ENCODE peak calls at places on chromosomes 4 and X, in five cellular contexts. One of them, this sample, is unnamed. For H3K4me1, the result is how much of the 10 kb centered on the place peaks cover.

GRCh38 chr4:127622923-127623754 is 9.6 kb upstream of the INTU start:
- DNase-seq in mesenchymal stem cell: no peak
- DNase-seq in fibroblast of lung: peak
- DNase-seq in heart left ventricle: no peak
- DNase-seq in GM23338: peak
- DNase-seq in this sample: no peak

GRCh38 chr4:172662113-172662512 is 506.5 kb upstream of the GALNT7 start:
- DNase-seq in mesenchymal stem cell: no peak
- DNase-seq in fibroblast of lung: no peak
- DNase-seq in heart left ventricle: no peak
- DNase-seq in GM23338: no peak
- DNase-seq in this sample: no peak

GRCh38 chrX:11724122-11725017 is 33.7 kb upstream of the MSL3 start:
- DNase-seq in mesenchymal stem cell: peak
- DNase-seq in fibroblast of lung: peak
- DNase-seq in heart left ventricle: no peak
- DNase-seq in GM23338: peak
- DNase-seq in this sample: no peak

GRCh38 chrX:41377624-41378023 is 43.7 kb downstream of the DDX3X start:
- DNase-seq in mesenchymal stem cell: peak
- DNase-seq in fibroblast of lung: peak
- DNase-seq in heart left ventricle: no peak
- DNase-seq in GM23338: no peak
- DNase-seq in this sample: no peak

GRCh38 chrX:130245441-130245840 is 23.3 kb downstream of the ZNF280C start:
- DNase-seq in mesenchymal stem cell: peak
- DNase-seq in fibroblast of lung: peak
- DNase-seq in heart left ventricle: no peak
- DNase-seq in GM23338: no peak
- DNase-seq in this sample: no peak

GRCh38 chr4:167452922-167453321 is 218.6 kb upstream of the SPOCK3 start:
- DNase-seq in mesenchymal stem cell: no peak
- DNase-seq in fibroblast of lung: no peak
- DNase-seq in heart left ventricle: no peak
- DNase-seq in GM23338: no peak
- DNase-seq in this sample: no peak

GRCh38 chr4:184590196-184590595 is 59.1 kb downstream of the CASP3 start:
- DNase-seq in mesenchymal stem cell: no peak
- DNase-seq in fibroblast of lung: no peak
- DNase-seq in heart left ventricle: no peak
- DNase-seq in GM23338: no peak
- DNase-seq in this sample: no peak

GRCh38 chr4:170853422-170854021 is 763.8 kb upstream of the AADAT start:
- DNase-seq in mesenchymal stem cell: peak
- DNase-seq in fibroblast of lung: peak
- DNase-seq in heart left ventricle: peak
- DNase-seq in GM23338: peak
- DNase-seq in this sample: peak

GRCh38 chr4:137198791-137199190 is 333.5 kb downstream of the PCDH18 start:
- DNase-seq in mesenchymal stem cell: no peak
- DNase-seq in fibroblast of lung: no peak
- DNase-seq in heart left ventricle: no peak
- DNase-seq in GM23338: no peak
- DNase-seq in this sample: no peak

GRCh38 chrX:9902651-9903050 is 64.5 kb upstream of the CLDN34 start:
- DNase-seq in mesenchymal stem cell: no peak
- DNase-seq in fibroblast of lung: peak
- DNase-seq in heart left ventricle: no peak
- DNase-seq in GM23338: no peak
- DNase-seq in this sample: no peak

GRCh38 chr4:177558995-177559394 is 116.8 kb upstream of the AGA start:
- DNase-seq in mesenchymal stem cell: no peak
- DNase-seq in fibroblast of lung: no peak
- DNase-seq in heart left ventricle: no peak
- DNase-seq in GM23338: peak
- DNase-seq in this sample: no peak

GRCh38 chr4:80989921-80990544 is 40.5 kb upstream of the BMP3 start:
- DNase-seq in mesenchymal stem cell: peak
- DNase-seq in fibroblast of lung: peak
- DNase-seq in heart left ventricle: no peak
- DNase-seq in GM23338: peak
- DNase-seq in this sample: peak

GRCh38 chr4:1237981-1238675 is 10.8 kb downstream of the CTBP1 start:
- DNase-seq in mesenchymal stem cell: no peak
- DNase-seq in fibroblast of lung: no peak
- DNase-seq in heart left ventricle: peak
- DNase-seq in GM23338: peak
- DNase-seq in this sample: no peak

GRCh38 chrX:103531002-103531401 is 11.7 kb upstream of the RAB40A start:
- DNase-seq in mesenchymal stem cell: no peak
- DNase-seq in fibroblast of lung: peak
- DNase-seq in heart left ventricle: no peak
- DNase-seq in GM23338: no peak
- DNase-seq in this sample: no peak

GRCh38 chrX:48702032-48702431 is 5.5 kb downstream of the SUV39H1 start:
- DNase-seq in mesenchymal stem cell: no peak
- DNase-seq in fibroblast of lung: no peak
- DNase-seq in heart left ventricle: no peak
- DNase-seq in GM23338: no peak
- DNase-seq in this sample: no peak

DNA sequence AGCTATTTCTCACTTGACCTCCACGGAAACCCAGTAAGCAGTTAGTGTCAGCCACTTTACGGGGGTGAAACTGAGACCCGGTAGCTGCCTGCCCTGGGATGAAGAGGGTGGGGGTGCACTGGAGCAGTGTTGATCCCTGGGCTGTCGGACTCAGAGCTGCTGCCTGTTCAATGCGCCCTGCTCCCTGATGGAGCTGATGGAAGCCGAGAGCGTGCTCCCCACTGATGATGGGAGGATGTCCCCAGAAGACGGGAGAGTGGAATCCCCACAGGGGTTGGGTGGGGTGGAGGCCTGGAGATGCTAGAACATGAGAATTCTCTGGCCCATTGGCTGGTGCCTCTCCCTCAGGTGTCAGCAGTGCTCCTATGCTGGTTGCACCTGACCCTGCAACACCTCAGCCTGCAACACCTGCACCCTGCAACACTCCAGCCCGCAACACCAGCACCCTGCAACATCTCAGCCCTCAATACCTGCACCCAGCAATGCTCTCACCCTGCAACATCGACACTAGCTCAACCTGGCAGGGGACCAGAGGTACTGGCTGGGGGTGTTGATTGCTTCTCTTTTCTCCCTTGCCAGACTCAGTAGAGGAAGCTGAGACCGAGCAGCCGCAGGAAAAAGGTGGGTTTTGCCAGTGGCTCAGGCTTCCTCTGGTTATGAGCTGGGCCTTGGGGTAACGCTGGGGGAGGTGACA is 25.7 kb downstream of the SH3TC1 start:
- DNase-seq in mesenchymal stem cell: no peak
- DNase-seq in fibroblast of lung: no peak
- DNase-seq in heart left ventricle: no peak
- DNase-seq in GM23338: no peak
- DNase-seq in this sample: no peak
- H3K4me1 ChIP-seq in mesenchymal stem cell: under half
- H3K4me1 ChIP-seq in fibroblast of lung: under half
- H3K4me1 ChIP-seq in heart left ventricle: under half
- H3K4me1 ChIP-seq in GM23338: under half
- H3K4me1 ChIP-seq in this sample: under half

GRCh38 chr4:4801013-4801412 is 58.5 kb upstream of the MSX1 start:
- DNase-seq in mesenchymal stem cell: no peak
- DNase-seq in fibroblast of lung: peak
- DNase-seq in heart left ventricle: no peak
- DNase-seq in GM23338: no peak
- DNase-seq in this sample: no peak
- H3K4me3 ChIP-seq in mesenchymal stem cell: no peak
- H3K4me3 ChIP-seq in fibroblast of lung: no peak
- H3K4me3 ChIP-seq in heart left ventricle: no peak
- H3K4me3 ChIP-seq in GM23338: no peak
- H3K4me3 ChIP-seq in this sample: no peak

GRCh38 chrX:40171513-40172168 is 73.9 kb upstream of the BCOR start:
- DNase-seq in mesenchymal stem cell: peak
- DNase-seq in fibroblast of lung: peak
- DNase-seq in heart left ventricle: no peak
- DNase-seq in GM23338: no peak
- DNase-seq in this sample: no peak
- H3K27ac ChIP-seq in mesenchymal stem cell: peak
- H3K27ac ChIP-seq in fibroblast of lung: peak
- H3K27ac ChIP-seq in heart left ventricle: peak
- H3K27ac ChIP-seq in GM23338: no peak
- H3K27ac ChIP-seq in this sample: no peak

DNA sequence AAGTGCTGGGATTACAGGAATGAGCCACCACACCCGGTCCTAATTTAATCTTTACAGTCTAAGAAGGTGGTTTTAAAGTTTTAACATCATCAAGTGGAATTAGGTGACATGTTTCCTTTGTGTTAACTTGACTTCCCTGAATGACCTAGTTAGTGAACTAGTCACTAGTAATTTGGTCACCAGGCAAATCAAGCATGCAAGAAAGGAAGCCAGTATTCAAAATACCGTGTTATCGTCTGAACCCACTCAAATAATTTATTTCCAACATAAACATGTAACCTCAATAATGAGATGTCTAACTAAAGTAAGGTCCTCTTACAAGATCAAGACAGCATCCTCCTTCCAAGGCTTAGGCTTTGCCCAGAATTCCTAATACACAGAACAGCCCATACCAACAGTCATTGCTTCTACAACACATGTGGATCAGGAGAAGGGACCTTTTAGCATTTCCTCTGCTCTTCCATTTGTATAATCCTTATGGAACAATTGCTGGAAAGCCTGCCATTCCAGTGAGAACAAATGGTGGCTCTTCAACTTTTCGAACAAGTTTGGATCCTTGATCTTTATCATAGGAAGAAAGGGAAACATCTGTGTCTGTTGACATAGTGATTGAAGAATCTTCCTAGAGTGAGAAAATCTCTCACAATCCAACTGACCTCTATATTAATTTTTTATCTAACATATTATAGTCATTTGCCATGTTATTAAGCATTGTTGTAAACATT is 97.2 kb downstream of the ANXA3 start:
- DNase-seq in mesenchymal stem cell: no peak
- DNase-seq in fibroblast of lung: peak
- DNase-seq in heart left ventricle: no peak
- DNase-seq in GM23338: no peak
- DNase-seq in this sample: no peak
- H3K4me1 ChIP-seq in mesenchymal stem cell: under half
- H3K4me1 ChIP-seq in fibroblast of lung: under half
- H3K4me1 ChIP-seq in heart left ventricle: under half
- H3K4me1 ChIP-seq in GM23338: under half
- H3K4me1 ChIP-seq in this sample: under half

GRCh38 chr4:75469896-75470295 is 44.3 kb downstream of the RCHY1 start:
- DNase-seq in mesenchymal stem cell: no peak
- DNase-seq in fibroblast of lung: no peak
- DNase-seq in heart left ventricle: no peak
- DNase-seq in GM23338: no peak
- DNase-seq in this sample: no peak
- H3K4me3 ChIP-seq in mesenchymal stem cell: no peak
- H3K4me3 ChIP-seq in fibroblast of lung: no peak
- H3K4me3 ChIP-seq in heart left ventricle: no peak
- H3K4me3 ChIP-seq in GM23338: no peak
- H3K4me3 ChIP-seq in this sample: no peak

GRCh38 chrX:72127332-72127731 is 4.4 kb downstream of the RTL5 start:
- DNase-seq in mesenchymal stem cell: no peak
- DNase-seq in fibroblast of lung: no peak
- DNase-seq in heart left ventricle: no peak
- DNase-seq in GM23338: no peak
- DNase-seq in this sample: no peak

GRCh38 chrX:72124540-72125201 is 7.0 kb downstream of the RTL5 start:
- DNase-seq in mesenchymal stem cell: no peak
- DNase-seq in fibroblast of lung: no peak
- DNase-seq in heart left ventricle: no peak
- DNase-seq in GM23338: no peak
- DNase-seq in this sample: no peak

GRCh38 chrX:72126539-72127140 is 5.1 kb downstream of the RTL5 start:
- DNase-seq in mesenchymal stem cell: peak
- DNase-seq in fibroblast of lung: peak
- DNase-seq in heart left ventricle: peak
- DNase-seq in GM23338: peak
- DNase-seq in this sample: peak

GRCh38 chrX:72125331-72126047 is 6.2 kb downstream of the RTL5 start:
- DNase-seq in mesenchymal stem cell: no peak
- DNase-seq in fibroblast of lung: no peak
- DNase-seq in heart left ventricle: no peak
- DNase-seq in GM23338: no peak
- DNase-seq in this sample: no peak

GRCh38 chrX:72126048-72126415 is 5.7 kb downstream of the RTL5 start:
- DNase-seq in mesenchymal stem cell: no peak
- DNase-seq in fibroblast of lung: no peak
- DNase-seq in heart left ventricle: no peak
- DNase-seq in GM23338: no peak
- DNase-seq in this sample: no peak
- H3K27ac ChIP-seq in mesenchymal stem cell: no peak
- H3K27ac ChIP-seq in fibroblast of lung: peak
- H3K27ac ChIP-seq in heart left ventricle: peak
- H3K27ac ChIP-seq in GM23338: no peak
- H3K27ac ChIP-seq in this sample: no peak

GRCh38 chr4:57104706-57105560 is 5.3 kb downstream of the IGFBP7 start:
- DNase-seq in mesenchymal stem cell: peak
- DNase-seq in fibroblast of lung: no peak
- DNase-seq in heart left ventricle: no peak
- DNase-seq in GM23338: no peak
- DNase-seq in this sample: no peak
- H3K4me1 ChIP-seq in mesenchymal stem cell: under half
- H3K4me1 ChIP-seq in fibroblast of lung: under half
- H3K4me1 ChIP-seq in heart left ventricle: half or more
- H3K4me1 ChIP-seq in GM23338: under half
- H3K4me1 ChIP-seq in this sample: under half